ENCODE peak calls at places on chromosomes 13 and 19, in seven cellular contexts. P, U, A, I, J, N and S are unnamed samples.

GRCh38 chr13:108342369-108343289 is 73.1 kb downstream of the TNFSF13B start:
- DNase-seq in J (no peak), P (no peak), I (no peak), N (no peak), A (peak), U (no peak), S (peak)

GRCh38 chr13:44346534-44346933 is 27.1 kb upstream of the SERP2 start:
- DNase-seq in N (no peak), J (no peak), U (no peak), P (no peak), A (no peak), I (no peak), S (no peak)

GRCh38 chr13:78137404-78138142 is 218.9 kb upstream of the EDNRB start:
- DNase-seq in P (peak), J (no peak), A (peak), N (no peak), I (no peak), U (no peak), S (peak)

GRCh38 chr19:17829855-17830566 is 8.7 kb upstream of the INSL3 start:
- DNase-seq in N (no peak), I (no peak), U (peak), A (peak), J (no peak), P (no peak), S (no peak)

GRCh38 chr19:23558541-23558940 is 128.5 kb downstream of the ZNF675 start:
- DNase-seq in J (no peak), N (no peak), I (no peak), P (no peak), A (no peak), U (no peak), S (no peak)

GRCh38 chr13:31675521-31675953 is 63.8 kb upstream of the RXFP2 start:
- DNase-seq in I (no peak), J (no peak), U (no peak), N (no peak), A (no peak), P (no peak), S (no peak)

GRCh38 chr19:43776285-43776684 is 4.5 kb downstream of the KCNN4 start:
- DNase-seq in A (no peak), J (no peak), N (no peak), U (no peak), P (no peak), I (no peak), S (no peak)

GRCh38 chr19:16447015-16447384 is 24.8 kb downstream of the EPS15L1 start:
- DNase-seq in A (no peak), J (peak), N (peak), P (no peak), U (peak), I (peak), S (peak)

GRCh38 chr13:95264225-95264624 is 37.0 kb downstream of the ABCC4 start:
- DNase-seq in N (no peak), U (no peak), J (no peak), P (no peak), A (no peak), I (no peak), S (peak)

GRCh38 chr13:96100457-96101220 is 10.7 kb downstream of the HS6ST3 start:
- DNase-seq in U (no peak), N (no peak), I (no peak), J (no peak), P (no peak), A (no peak), S (no peak)

GRCh38 chr13:99277629-99278028 is 19.4 kb upstream of the GPR18 start:
- DNase-seq in N (no peak), J (no peak), A (no peak), I (peak), P (no peak), U (no peak), S (no peak)

GRCh38 chr13:24182703-24183081 is 22.2 kb downstream of the SPATA13 start:
- DNase-seq in U (peak), J (no peak), P (no peak), A (no peak), I (no peak), N (no peak), S (no peak)

GRCh38 chr19:15779756-15780476 is 7.5 kb upstream of the OR10H5 start:
- DNase-seq in A (peak), P (peak), U (peak), J (peak), N (peak), I (peak), S (no peak)

GRCh38 chr19:16976471-16976870 is 50.1 kb downstream of the CPAMD8 start:
- DNase-seq in J (peak), P (no peak), I (no peak), N (no peak), A (no peak), U (no peak), S (no peak)

GRCh38 chr19:16207490-16208025 is 9.8 kb downstream of the AP1M1 start:
- DNase-seq in N (no peak), U (no peak), I (no peak), A (no peak), P (no peak), J (peak), S (no peak)

GRCh38 chr13:26956532-26957142 is 196.1 kb upstream of the GPR12 start:
- DNase-seq in I (no peak), A (peak), J (peak), N (no peak), U (no peak), P (no peak), S (no peak)

GRCh38 chr13:50843256-50844043 is at the start of gene DLEU7:
- DNase-seq in A (no peak), N (no peak), J (no peak), U (peak), I (no peak), P (no peak), S (no peak)

GRCh38 chr13:104534847-104535246 is 1468.6 kb upstream of the SLC10A2 start:
- DNase-seq in N (no peak), A (peak), J (no peak), P (no peak), I (no peak), U (no peak), S (no peak)

GRCh38 chr13:113077953-113078894 is 27.4 kb upstream of the F7 start:
- DNase-seq in P (no peak), A (no peak), U (no peak), N (no peak), J (no peak), I (no peak), S (no peak)

GRCh38 chr19:1076951-1077350 is 10.0 kb downstream of the ARHGAP45 start:
- DNase-seq in N (peak), I (peak), P (no peak), A (no peak), J (peak), U (peak), S (no peak)

GRCh38 chr13:95343944-95344343 is 42.7 kb upstream of the ABCC4 start:
- DNase-seq in P (no peak), A (no peak), I (no peak), J (no peak), N (no peak), U (no peak), S (no peak)

GRCh38 chr13:113887700-113888201 is 23.9 kb upstream of the GAS6 start:
- DNase-seq in U (no peak), J (no peak), I (no peak), N (no peak), A (no peak), P (no peak), S (no peak)

GRCh38 chr19:996051-996838 is 4.0 kb upstream of the GRIN3B start:
- DNase-seq in U (peak), N (no peak), I (no peak), A (peak), P (no peak), J (peak), S (peak)

GRCh38 chr19:4497770-4498389 is 20.4 kb downstream of the PLIN4 start:
- DNase-seq in U (no peak), A (no peak), N (no peak), I (no peak), J (no peak), P (no peak), S (no peak)

GRCh38 chr13:50584856-50585580 is 258.5 kb downstream of the DLEU7 start:
- DNase-seq in A (no peak), J (no peak), I (no peak), N (no peak), U (no peak), P (no peak), S (no peak)

GRCh38 chr19:32404939-32405430 is 585 bp upstream of the DPY19L3 start:
- DNase-seq in N (peak), I (peak), U (peak), P (peak), A (no peak), J (peak), S (peak)

GRCh38 chr13:44954210-44954609 is 35.1 kb downstream of the NUFIP1 start:
- DNase-seq in A (no peak), I (no peak), N (no peak), J (no peak), P (no peak), U (no peak), S (no peak)

GRCh38 chr13:29125934-29126424 is 305.8 kb downstream of the MTUS2 start:
- DNase-seq in U (no peak), J (no peak), N (no peak), P (no peak), I (no peak), A (no peak), S (no peak)

GRCh38 chr13:45073809-45074208 is 46.5 kb upstream of the GTF2F2 start:
- DNase-seq in I (no peak), J (no peak), P (no peak), A (peak), U (no peak), N (no peak), S (peak)

GRCh38 chr19:1307755-1308303 is 22.2 kb downstream of the EFNA2 start:
- DNase-seq in N (no peak), I (no peak), J (no peak), U (no peak), P (no peak), A (no peak), S (no peak)

GRCh38 chr13:32659736-32660135 is 73.5 kb downstream of the PDS5B start:
- DNase-seq in N (no peak), J (no peak), U (no peak), A (no peak), P (no peak), I (no peak), S (no peak)

GRCh38 chr13:44578064-44578394 is 1.9 kb upstream of the TSC22D1 start:
- DNase-seq in U (no peak), I (no peak), A (peak), N (no peak), J (no peak), P (no peak), S (no peak)

GRCh38 chr13:52838433-52839107 is 9.9 kb downstream of the PCDH8 start:
- DNase-seq in U (no peak), P (no peak), A (no peak), I (no peak), J (no peak), N (no peak), S (no peak)

GRCh38 chr19:7385062-7385461 is 36.3 kb downstream of the ARHGEF18 start:
- DNase-seq in J (no peak), A (no peak), N (no peak), P (no peak), I (no peak), U (no peak), S (no peak)

GRCh38 chr19:47754206-47755064 is 9.1 kb downstream of the NOP53 start:
- DNase-seq in I (no peak), J (no peak), P (no peak), N (no peak), U (no peak), A (no peak), S (no peak)

DNA sequence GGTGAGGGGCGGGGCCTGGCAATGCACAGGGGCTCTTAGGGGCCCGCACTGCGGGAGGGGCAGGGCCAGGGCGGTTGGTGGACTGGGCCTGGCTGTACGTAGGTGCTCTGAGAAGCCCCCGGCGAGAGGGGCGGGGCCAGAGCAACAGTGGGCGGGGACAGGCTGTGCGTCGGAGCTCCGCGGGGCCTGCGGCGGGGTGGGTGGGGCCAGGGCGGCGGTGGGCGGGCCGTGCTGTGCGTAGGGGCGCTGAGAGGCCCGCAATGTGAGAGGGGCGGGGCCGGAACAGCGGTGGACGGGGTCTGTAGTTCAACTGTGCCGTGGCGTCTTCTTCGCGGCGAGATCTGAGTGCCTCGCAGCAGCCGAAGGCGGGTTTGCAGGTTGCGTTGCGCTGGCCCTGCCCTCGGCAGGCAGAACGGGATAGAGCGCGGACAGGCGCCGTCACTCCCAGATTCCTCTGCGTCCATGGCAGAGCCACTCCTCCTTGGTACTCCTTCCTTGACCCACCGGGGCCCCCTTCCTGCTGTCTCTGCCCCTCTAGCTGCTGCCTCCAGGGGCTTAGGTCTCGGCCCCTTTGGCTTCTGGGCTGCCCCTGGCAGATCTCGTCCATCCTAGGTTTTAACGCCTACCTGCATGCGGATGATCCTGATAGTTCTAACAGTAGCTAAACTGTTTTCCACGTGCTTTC is 33.2 kb downstream of the CCNE1 start:
- DNase-seq in P (peak), J (peak), U (peak), N (peak), I (peak), A (peak), S (peak)
- TF ChIP-seq POLR2A in P (peak), J (peak), U (peak), N (no peak), I (peak), A (peak), S (no peak)

DNA sequence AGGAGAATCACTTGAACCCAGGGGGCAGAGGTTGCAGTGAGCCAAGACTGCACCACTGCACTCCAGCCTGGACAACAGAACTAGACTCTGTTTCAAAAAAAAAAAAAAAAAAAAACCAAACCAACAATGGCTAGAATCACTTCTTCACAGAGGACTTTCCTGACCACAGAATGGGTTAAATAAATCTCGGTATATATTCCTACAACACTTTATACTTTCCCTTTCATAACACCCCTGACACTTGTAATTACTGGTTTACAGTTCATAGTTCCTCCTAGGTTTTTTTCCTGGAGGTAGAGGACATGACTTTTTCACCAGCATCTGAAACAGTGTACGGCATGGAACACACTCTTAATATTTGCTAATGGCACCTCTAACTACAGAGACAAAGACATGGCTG is 31.4 kb downstream of the ZDHHC20 start:
- DNase-seq in N (no peak), A (no peak), P (no peak), I (no peak), U (no peak), J (no peak), S (no peak)
- TF ChIP-seq POLR2A in N (no peak), A (no peak), P (no peak), I (no peak), U (no peak), J (no peak), S (no peak)

DNA sequence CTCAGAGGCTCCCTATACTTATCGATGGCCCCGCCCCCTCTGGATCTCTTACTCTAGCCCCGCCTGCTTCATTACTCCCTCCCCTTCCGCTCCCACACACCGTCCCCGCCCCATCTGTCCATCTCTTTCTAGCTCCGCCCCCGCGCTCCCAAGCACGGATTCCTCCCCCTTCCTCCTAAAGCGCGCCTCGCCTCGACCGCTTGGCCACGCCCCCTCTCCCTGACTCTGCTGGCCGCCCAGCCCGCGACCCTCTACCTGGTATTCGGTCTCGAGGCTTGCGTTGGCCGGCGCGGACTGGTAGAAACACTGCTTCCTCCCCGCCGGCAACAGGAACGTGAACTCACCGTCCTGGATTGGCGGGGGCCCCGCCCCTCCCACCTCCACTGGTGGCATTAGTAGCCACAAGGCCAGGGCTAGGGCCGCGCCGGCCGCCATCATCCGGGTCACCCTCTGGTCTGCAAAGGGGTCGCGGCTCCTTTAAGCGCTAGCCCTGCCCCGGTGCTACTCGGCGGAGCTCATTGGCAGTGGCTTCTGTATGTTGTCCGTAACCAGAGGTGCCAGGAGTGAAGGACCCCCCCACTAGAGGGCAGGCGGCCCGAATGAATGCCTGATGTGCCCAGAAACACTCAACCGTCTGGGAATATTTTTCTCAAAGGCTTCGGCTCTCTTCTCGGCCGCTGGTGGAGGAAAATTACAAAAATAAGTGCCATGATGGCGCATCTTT is at the start of gene TMED1:
- DNase-seq in P (peak), N (peak), J (peak), I (peak), U (peak), A (peak), S (peak)
- TF ChIP-seq POLR2A in P (peak), N (no peak), J (peak), I (peak), U (peak), A (peak), S (peak)

DNA sequence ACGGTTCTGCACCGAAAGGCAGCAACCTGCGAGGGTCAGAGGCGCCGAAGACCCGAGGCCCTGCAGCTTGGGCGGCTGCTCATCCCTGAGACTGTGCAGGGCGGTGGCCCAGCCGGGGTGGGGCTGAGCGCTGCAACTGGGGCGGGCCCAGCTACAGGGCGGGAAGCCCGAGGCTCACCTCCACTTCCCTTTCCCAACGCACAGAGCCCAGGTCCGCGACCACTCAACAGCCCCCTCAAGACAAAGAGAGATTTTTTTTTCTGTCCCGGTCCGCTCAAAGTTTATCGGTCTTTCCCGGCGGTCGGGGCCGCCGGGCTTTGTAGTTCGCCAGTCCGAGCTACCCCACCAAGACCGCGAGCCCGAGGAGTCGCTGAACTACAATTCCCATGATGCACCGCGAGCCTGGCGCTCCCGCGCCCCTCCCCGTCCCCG is 573 bp downstream of the KATNAL1 start:
- DNase-seq in A (peak), I (peak), P (peak), J (peak), N (peak), U (peak), S (peak)
- TF ChIP-seq POLR2A in A (peak), I (no peak), P (no peak), J (no peak), N (no peak), U (no peak), S (no peak)

DNA sequence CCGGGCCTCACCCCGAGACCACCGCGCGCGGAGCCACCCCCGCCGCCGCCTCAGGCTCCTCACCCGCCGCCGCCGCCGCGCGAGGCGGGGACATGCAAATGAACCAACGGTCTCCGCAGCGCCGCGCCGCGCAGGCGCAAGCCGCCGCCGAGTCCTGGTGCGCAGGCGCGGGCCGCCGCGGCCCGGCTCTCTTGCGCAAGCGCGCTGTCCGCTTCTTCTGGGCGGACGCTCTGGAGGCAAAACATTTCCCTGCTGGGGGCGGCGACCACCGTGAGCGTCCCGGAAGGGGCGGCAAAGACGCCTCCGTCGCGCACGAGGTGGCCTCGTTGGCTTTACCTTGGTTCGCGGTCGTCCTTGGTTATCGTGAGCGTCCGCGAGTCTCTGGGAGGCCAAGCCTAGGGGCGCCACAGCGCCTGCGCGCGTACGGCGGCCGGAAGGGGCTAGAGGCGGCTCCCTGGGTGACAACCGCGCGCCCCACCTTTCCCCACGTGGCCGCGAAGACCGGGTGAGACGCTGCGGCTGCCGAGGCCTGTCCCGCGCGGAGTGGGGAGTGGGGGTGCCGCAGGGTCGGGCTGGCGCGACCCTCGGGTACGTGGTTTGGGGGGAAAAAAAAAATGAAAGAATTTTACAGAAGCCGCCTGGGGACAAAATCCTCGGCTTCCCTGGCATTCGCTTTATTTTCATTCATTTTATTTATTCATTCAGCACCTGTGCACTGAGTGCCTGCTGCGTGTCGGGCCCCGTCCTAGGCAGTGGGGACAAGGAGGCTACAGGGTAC is at the start of the genes ARMC6 and SUGP2:
- DNase-seq in P (peak), I (peak), J (peak), U (peak), N (peak), A (peak), S (peak)
- TF ChIP-seq POLR2A in P (peak), I (peak), J (peak), U (peak), N (no peak), A (peak), S (peak)